ENCODE peak calls at places on chromosomes 11 and 22, in ten cellular contexts. O is mucosa of descending colon, C is pancreas, S is Peyer's patch, R is A549, B is right atrium auricular region, Q is SK-N-SH, F is hepatocyte, J is left ventricle myocardium inferior, Y is fibroblast of lung. G is an unnamed sample. For H3K4me1, the result is how much of the 10 kb centered on the place peaks cover.

GRCh38 chr11:20719821-20720220 is 50.4 kb downstream of the NELL1 start:
- DNase-seq in J (no peak), Y (no peak), R (no peak), O (no peak), S (no peak), F (no peak), Q (no peak), B (no peak), C (no peak), G (no peak)

GRCh38 chr11:124799384-124800225 is 601 bp downstream of the MSANTD2 start:
- DNase-seq in J (peak), C (peak), F (peak), Y (peak), Q (peak), R (peak), B (no peak), S (peak), O (peak), G (peak)

GRCh38 chr11:15539645-15540044 is 424.9 kb downstream of the INSC start:
- DNase-seq in C (no peak), O (no peak), Y (no peak), S (no peak), F (no peak), J (no peak), B (no peak), R (no peak), Q (no peak), G (no peak)

GRCh38 chr11:76232026-76232665 is 25.8 kb upstream of the WNT11 start:
- DNase-seq in C (no peak), S (peak), R (no peak), Q (no peak), O (peak), J (no peak), Y (no peak), F (peak), B (no peak), G (no peak)

GRCh38 chr11:10413268-10413667 is 41.8 kb upstream of the AMPD3 start:
- DNase-seq in Q (no peak), J (no peak), F (no peak), C (no peak), R (peak), Y (peak), B (peak), S (peak), O (peak), G (peak)

GRCh38 chr11:127454856-127455255 is 454.3 kb upstream of the KIRREL3 start:
- DNase-seq in C (no peak), R (no peak), Y (no peak), S (no peak), O (no peak), F (peak), Q (no peak), J (no peak), B (no peak), G (no peak)

GRCh38 chr11:86589204-86589603 is 83.2 kb downstream of the ME3 start:
- DNase-seq in S (no peak), Y (no peak), R (no peak), Q (no peak), C (no peak), B (no peak), F (no peak), J (no peak), O (no peak), G (no peak)

GRCh38 chr22:31829505-31829904 is 75.7 kb downstream of the DEPDC5 start:
- DNase-seq in Q (peak), Y (peak), R (peak), O (no peak), S (peak), B (no peak), J (no peak), C (no peak), F (peak), G (no peak)

GRCh38 chr22:32920032-32920628 is 118.6 kb downstream of the TIMP3 start:
- DNase-seq in S (peak), F (peak), R (no peak), Y (peak), O (peak), C (no peak), Q (peak), J (peak), B (peak), G (no peak)

GRCh38 chr11:107818491-107818890 is 40.1 kb downstream of the SLC35F2 start:
- DNase-seq in O (no peak), R (no peak), Y (no peak), F (no peak), Q (no peak), J (no peak), C (no peak), B (no peak), S (no peak), G (no peak)

GRCh38 chr11:57321996-57322880 is 2.5 kb downstream of the TNKS1BP1 start:
- DNase-seq in R (peak), B (peak), Y (peak), Q (peak), O (peak), C (peak), F (peak), S (peak), J (peak), G (peak)

GRCh38 chr11:129922674-129923073 is 27.3 kb upstream of the NFRKB start:
- DNase-seq in C (no peak), B (no peak), Y (no peak), R (no peak), J (no peak), F (no peak), Q (no peak), O (no peak), S (no peak), G (no peak)

GRCh38 chr22:49826603-49827306 is 918 bp downstream of the BRD1 start:
- DNase-seq in R (no peak), C (peak), J (peak), F (peak), Y (peak), Q (peak), B (no peak), S (peak), O (peak), G (peak)

GRCh38 chr11:56916162-56916561 is 72.6 kb upstream of the OR5AK2 start:
- DNase-seq in J (no peak), F (no peak), Q (no peak), O (no peak), C (no peak), R (no peak), S (no peak), Y (no peak), B (no peak), G (no peak)

GRCh38 chr11:12249590-12250260 is 127.6 kb upstream of the PARVA start:
- DNase-seq in F (no peak), S (peak), R (no peak), O (peak), Q (no peak), Y (no peak), C (peak), B (no peak), J (no peak), G (no peak)

GRCh38 chr11:80899381-80899780 is 1458.6 kb upstream of the TENM4 start:
- DNase-seq in R (no peak), J (no peak), Q (no peak), C (no peak), O (no peak), S (no peak), B (no peak), F (no peak), Y (peak), G (peak)

GRCh38 chr22:35109613-35110012 is 43.7 kb downstream of the ISX start:
- DNase-seq in C (no peak), S (peak), F (no peak), B (no peak), R (no peak), Y (no peak), Q (no peak), O (no peak), J (no peak), G (no peak)

GRCh38 chr11:76176463-76176862 is 29.8 kb downstream of the WNT11 start:
- DNase-seq in J (no peak), S (no peak), R (no peak), F (no peak), O (no peak), Y (no peak), C (no peak), Q (no peak), B (no peak), G (no peak)

GRCh38 chr11:132463941-132464340 is 1068.4 kb downstream of the OPCML start:
- DNase-seq in Y (peak), B (no peak), J (no peak), O (peak), Q (no peak), R (no peak), S (no peak), F (peak), C (no peak), G (peak)

GRCh38 chr11:1174441-1175370 is 17.0 kb downstream of the MUC5AC start:
- DNase-seq in R (no peak), B (no peak), O (no peak), F (no peak), S (no peak), Q (no peak), Y (no peak), C (peak), J (no peak), G (no peak)

GRCh38 chr11:133249530-133249929 is 282.8 kb downstream of the OPCML start:
- DNase-seq in O (no peak), R (no peak), Q (no peak), J (no peak), C (no peak), F (no peak), S (no peak), B (no peak), Y (no peak), G (no peak)

GRCh38 chr11:119422505-119423416 is at the start of gene THY1:
- DNase-seq in Q (peak), C (no peak), R (no peak), Y (peak), F (peak), O (no peak), J (no peak), B (no peak), S (no peak), G (peak)

GRCh38 chr22:22855617-22856308 is 31.9 kb upstream of the IGLL5 start:
- DNase-seq in F (peak), Y (no peak), O (peak), R (no peak), J (no peak), B (no peak), Q (peak), C (no peak), S (peak), G (peak)

DNA sequence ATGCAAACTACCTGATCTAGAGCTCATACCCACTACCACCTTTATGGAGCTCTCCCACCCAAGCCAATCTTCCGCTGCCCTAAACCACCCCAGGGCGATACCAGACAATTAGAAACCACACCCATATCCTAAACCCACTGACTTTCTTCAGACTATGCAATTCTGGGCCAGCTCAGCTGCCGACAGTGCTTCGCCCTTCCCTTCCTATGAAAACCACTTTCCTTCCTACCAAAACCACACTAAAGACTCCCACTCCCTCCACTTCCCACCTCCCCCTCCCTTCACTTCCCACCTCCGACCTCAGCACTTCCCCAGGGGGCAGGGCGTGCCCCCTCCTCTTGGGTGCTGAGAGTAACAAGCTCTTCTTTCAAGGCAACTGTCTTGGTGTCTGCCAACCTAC is 25.1 kb downstream of the B3GAT1 start:
- DNase-seq in O (no peak), S (no peak), F (no peak), Q (no peak), R (no peak), J (no peak), B (no peak), Y (no peak), C (no peak), G (no peak)
- H3K4me1 ChIP-seq in O (under half), S (under half), F (under half), Q (under half), R (under half), J (under half), B (under half), Y (under half), C (under half), G (under half)

GRCh38 chr22:36678477-36678876 is 25.1 kb downstream of the CACNG2 start:
- DNase-seq in J (no peak), F (no peak), C (no peak), Y (no peak), R (no peak), B (no peak), O (no peak), Q (no peak), S (no peak), G (no peak)

GRCh38 chr22:36682835-36683234 is 20.7 kb downstream of the CACNG2 start:
- DNase-seq in S (no peak), Y (no peak), O (no peak), B (no peak), C (no peak), Q (no peak), R (no peak), J (no peak), F (no peak), G (no peak)

GRCh38 chr22:36680038-36680437 is 23.5 kb downstream of the CACNG2 start:
- DNase-seq in J (no peak), B (no peak), S (no peak), Y (no peak), F (no peak), O (no peak), R (no peak), Q (no peak), C (no peak), G (no peak)
- TF ChIP-seq CTCF in J (no peak), B (no peak), S (no peak), Y (no peak), F (no peak), O (no peak), R (no peak), Q (no peak), C (no peak), G (no peak)

GRCh38 chr11:17286332-17286731 is 9.8 kb downstream of the NUCB2 start:
- DNase-seq in Y (no peak), F (no peak), B (no peak), O (no peak), R (no peak), J (no peak), S (no peak), C (no peak), Q (no peak), G (no peak)
- H3K4me3 ChIP-seq in Y (no peak), F (no peak), B (no peak), O (no peak), R (no peak), J (no peak), S (no peak), C (no peak), Q (no peak), G (no peak)

DNA sequence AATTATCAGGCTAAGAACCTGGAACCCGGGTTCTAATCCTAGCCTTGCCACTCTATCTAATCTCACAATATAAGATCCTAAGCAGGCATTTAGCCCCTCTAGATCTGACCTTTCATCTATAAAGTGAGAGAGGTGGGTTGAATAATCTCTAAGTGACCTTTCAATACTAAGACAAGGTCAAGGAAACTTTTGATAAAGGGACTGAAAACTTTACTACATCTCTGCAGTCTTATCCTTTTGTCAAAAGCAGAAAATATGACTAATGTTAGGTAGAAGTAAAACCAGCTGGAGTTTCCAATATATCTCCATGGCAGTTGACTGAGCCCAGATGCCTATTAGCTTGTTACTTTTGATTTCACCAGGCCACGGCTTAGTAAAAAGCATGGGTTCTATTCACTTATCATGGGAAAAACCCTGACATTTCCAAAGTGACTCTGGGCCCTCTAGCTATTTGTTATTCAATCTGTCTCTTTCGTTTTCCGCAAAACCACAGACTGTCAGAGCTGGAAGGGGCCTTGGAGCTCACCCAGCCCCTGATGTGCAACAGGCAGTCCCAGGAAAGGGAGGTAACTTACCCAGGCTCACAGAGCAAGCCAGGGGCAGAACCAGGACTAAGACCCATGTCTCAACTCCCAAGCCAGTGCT is 75.8 kb downstream of the RAB30 start:
- DNase-seq in J (no peak), O (no peak), F (no peak), Y (peak), C (no peak), S (no peak), Q (no peak), B (no peak), R (no peak), G (no peak)
- H3K4me1 ChIP-seq in J (half or more), O (under half), F (under half), Y (under half), C (under half), S (under half), Q (under half), B (half or more), R (under half), G (under half)

GRCh38 chr11:14229472-14229871 is 129.5 kb downstream of the RRAS2 start:
- DNase-seq in S (no peak), B (no peak), R (no peak), J (no peak), Y (no peak), O (no peak), Q (no peak), F (no peak), C (no peak), G (no peak)

GRCh38 chr11:14235701-14236100 is 123.3 kb downstream of the RRAS2 start:
- DNase-seq in C (no peak), J (no peak), R (no peak), O (no peak), S (no peak), Y (no peak), F (no peak), B (no peak), Q (no peak), G (no peak)

GRCh38 chr11:14230407-14230806 is 128.6 kb downstream of the RRAS2 start:
- DNase-seq in Y (no peak), J (no peak), O (no peak), F (no peak), C (no peak), R (no peak), Q (no peak), B (no peak), S (no peak), G (no peak)

GRCh38 chr11:14234446-14234845 is 124.5 kb downstream of the RRAS2 start:
- DNase-seq in Q (no peak), O (no peak), C (no peak), R (no peak), S (no peak), Y (no peak), B (no peak), J (peak), F (no peak), G (no peak)

GRCh38 chr11:14232652-14233051 is 126.3 kb downstream of the RRAS2 start:
- DNase-seq in J (no peak), S (no peak), Q (peak), R (peak), B (no peak), O (no peak), F (no peak), Y (no peak), C (no peak), G (no peak)
- TF ChIP-seq CTCF in J (peak), S (no peak), Q (peak), R (peak), B (peak), O (no peak), F (no peak), Y (peak), C (no peak), G (peak)